ENCODE peak calls at places on chromosomes 3 and 15, in nine cellular contexts. Q is NCI-H345; K is kidney glomerular epithelial cell; N is DMS153; X is activated CD8-positive, alpha-beta memory T cell treated with anti-CD3 and anti-CD28 coated beads for 1 hour; Y is EL; D is fibroblast of villous mesenchyme; C is non-pigmented ciliary epithelial cell; W is HTR-8/SVneo. R is an unnamed sample.

GRCh38 chr15:38612159-38612863 is 47.7 kb upstream of the RASGRP1 start:
- DNase-seq in Q (no peak), K (no peak), N (no peak), X (no peak), Y (no peak), D (no peak), C (no peak), W (no peak), R (no peak)

GRCh38 chr15:94324835-94325767 is 93.7 kb downstream of the MCTP2 start:
- DNase-seq in Q (peak; percentile 31), K (no peak), N (no peak), X (no peak), Y (no peak), D (peak; percentile 19), C (no peak), W (no peak), R (no peak)

GRCh38 chr3:180934638-180935037 is 22.2 kb downstream of the FXR1 start:
- DNase-seq in Q (no peak), K (no peak), N (no peak), X (no peak), Y (peak; percentile 9), D (no peak), C (no peak), W (no peak), R (no peak)

GRCh38 chr3:9448643-9449042 is 51.2 kb downstream of the SETD5 start:
- DNase-seq in Q (no peak), K (no peak), N (no peak), X (no peak), Y (peak; percentile 5), D (no peak), C (no peak), W (no peak), R (no peak)

GRCh38 chr3:25823314-25823713 is 33.4 kb downstream of the OXSM start:
- DNase-seq in Q (no peak), K (no peak), N (no peak), X (no peak), Y (no peak), D (no peak), C (no peak), W (no peak), R (no peak)

GRCh38 chr3:13020159-13020558 is 53.1 kb downstream of the IQSEC1 start:
- DNase-seq in Q (no peak), K (no peak), N (no peak), X (no peak), Y (no peak), D (no peak), C (no peak), W (no peak), R (no peak)

GRCh38 chr15:46089438-46090044 is 454.7 kb downstream of the SQOR start:
- DNase-seq in Q (no peak), K (no peak), N (no peak), X (no peak), Y (no peak), D (no peak), C (no peak), W (no peak), R (no peak)

GRCh38 chr3:195114026-195114425 is 156.9 kb downstream of the XXYLT1 start:
- DNase-seq in Q (no peak), K (no peak), N (no peak), X (no peak), Y (no peak), D (no peak), C (no peak), W (no peak), R (no peak)

GRCh38 chr3:156818890-156819289 is 7.3 kb upstream of the LEKR1 start:
- DNase-seq in Q (no peak), K (peak; percentile 38), N (no peak), X (no peak), Y (peak; percentile 88), D (peak; percentile 72), C (peak; percentile 73), W (peak; percentile 70), R (peak; percentile 52)